ENCODE peak calls at places on chromosomes 1 and 21, in four cellular contexts. G, T, Q and J are unnamed samples.

GRCh38 chr1:109391161-109391556 is 6.6 kb downstream of the SORT1 start:
- DNase-seq in Q (no peak), T (no peak), G (no peak), J (no peak)

GRCh38 chr21:36134820-36135390 is at the start of gene CBR3:
- DNase-seq in Q (no peak), T (no peak), G (no peak), J (no peak)

GRCh38 chr1:31669786-31670582 is 25.3 kb upstream of the PEF1 start:
- DNase-seq in T (no peak), Q (peak; percentile 87), G (no peak), J (peak; percentile 47)

GRCh38 chr1:227793948-227794812 is 21.3 kb upstream of the PRSS38 start:
- DNase-seq in Q (no peak), T (peak; percentile 54), G (no peak), J (peak; percentile 90)

GRCh38 chr1:222234351-222234750 is 313.6 kb downstream of the HHIPL2 start:
- DNase-seq in G (no peak), T (no peak), Q (no peak), J (no peak)

GRCh38 chr1:72282271-72282656 is at the start of gene NEGR1:
- DNase-seq in Q (peak; percentile 54), G (no peak), T (peak; percentile 55), J (peak; percentile 61)

GRCh38 chr1:167720965-167721616 is 691 bp upstream of the MPZL1 start:
- DNase-seq in T (peak; percentile 12), G (peak; percentile 49), Q (no peak), J (peak; percentile 65)

GRCh38 chr1:1000357-1001056 is 610 bp upstream of the HES4 start:
- DNase-seq in Q (peak; percentile 85), G (peak; percentile 55), T (peak; percentile 85), J (peak; percentile 91)

GRCh38 chr1:15820478-15820877 is 13.0 kb upstream of the UQCRHL start:
- DNase-seq in Q (no peak), T (no peak), G (no peak), J (peak; percentile 31)

GRCh38 chr1:214581785-214582184 is 21.2 kb upstream of the CENPF start:
- DNase-seq in Q (no peak), T (no peak), G (no peak), J (no peak)

GRCh38 chr1:211621471-211622198 is 42.7 kb upstream of the SLC30A1 start:
- DNase-seq in G (no peak), T (no peak), Q (no peak), J (no peak)

GRCh38 chr1:194289569-194290266 is 1103.3 kb upstream of the B3GALT2 start:
- DNase-seq in Q (no peak), T (no peak), G (no peak), J (no peak)

GRCh38 chr1:212285685-212286436 is 651 bp downstream of the PPP2R5A start:
- DNase-seq in G (no peak), Q (peak; percentile 77), T (peak; percentile 47), J (peak; percentile 63)

GRCh38 chr1:26156285-26157038 is 2.4 kb upstream of the FAM110D start:
- DNase-seq in Q (no peak), T (no peak), G (no peak), J (peak; percentile 66)

GRCh38 chr1:110857964-110858948 is 14.7 kb upstream of the CD53 start:
- DNase-seq in G (no peak), T (no peak), Q (no peak), J (no peak)

GRCh38 chr1:89844236-89844807 is 23.5 kb downstream of the LRRC8D start:
- DNase-seq in T (no peak), G (no peak), Q (no peak), J (no peak)

GRCh38 chr1:3170566-3171453 is 101.8 kb downstream of the PRDM16 start:
- DNase-seq in T (peak; percentile 23), G (peak; percentile 40), Q (peak; percentile 76), J (peak; percentile 88)

GRCh38 chr1:44694863-44695478 is 20.5 kb downstream of the ARMH1 start:
- DNase-seq in G (peak; percentile 50), T (no peak), Q (no peak), J (no peak)
- H3K4me3 ChIP-seq in G (no peak overlapping the region), T (no peak overlapping the region), Q (no peak overlapping the region), J (no peak overlapping the region)

DNA sequence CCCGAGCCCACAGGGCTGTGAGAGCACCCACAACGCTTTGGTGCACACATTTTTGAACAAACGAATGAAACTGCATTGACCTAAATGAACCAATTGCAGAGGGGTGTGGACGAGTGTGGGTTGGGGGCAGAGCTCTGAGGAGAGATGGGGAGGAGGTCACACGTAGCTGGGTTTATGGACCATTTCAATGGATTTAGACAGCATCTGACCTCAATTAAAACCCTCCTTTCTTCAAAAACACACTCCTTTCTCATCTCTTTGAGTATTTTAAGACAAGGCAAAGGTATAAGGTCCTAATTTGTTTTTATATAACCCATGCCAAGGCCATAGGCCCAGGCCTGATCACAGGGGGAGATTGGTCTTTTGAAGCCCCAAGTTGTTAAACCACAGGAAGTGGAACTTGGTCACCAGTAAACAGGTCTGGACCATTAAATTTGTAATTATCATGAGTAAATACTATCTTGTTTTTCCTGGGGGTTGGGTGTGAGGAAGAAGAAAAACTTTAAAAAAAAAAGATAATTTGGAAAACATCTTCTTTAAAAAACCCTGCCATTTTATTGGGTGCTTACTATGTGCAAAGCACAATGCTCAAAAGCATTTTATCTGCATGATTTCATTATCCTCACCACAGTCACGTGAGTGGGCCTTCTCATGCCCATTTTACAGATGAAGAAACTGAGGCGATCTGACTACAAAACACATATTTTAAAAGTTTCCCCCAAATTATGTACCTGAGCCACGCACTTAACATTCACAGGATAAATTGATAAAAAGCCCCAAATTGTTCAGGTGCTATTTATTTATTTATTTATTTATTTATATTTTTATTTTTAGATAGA is 8.9 kb upstream of the INAVA start:
- DNase-seq in Q (no peak), T (no peak), G (no peak), J (no peak)
- H3K27me3 ChIP-seq in Q (no peaks in the 10 kb centered on the region), T (no peaks in the 10 kb centered on the region), G (no peaks in the 10 kb centered on the region), J (no peaks in the 10 kb centered on the region)

GRCh38 chr1:198678301-198678836 is 39.5 kb downstream of the PTPRC start:
- DNase-seq in T (no peak), Q (no peak), G (no peak), J (no peak)
- H3K36me3 ChIP-seq in T (no peaks in the 10 kb centered on the region), Q (no peaks in the 10 kb centered on the region), G (no peaks in the 10 kb centered on the region), J (no peaks in the 10 kb centered on the region)

DNA sequence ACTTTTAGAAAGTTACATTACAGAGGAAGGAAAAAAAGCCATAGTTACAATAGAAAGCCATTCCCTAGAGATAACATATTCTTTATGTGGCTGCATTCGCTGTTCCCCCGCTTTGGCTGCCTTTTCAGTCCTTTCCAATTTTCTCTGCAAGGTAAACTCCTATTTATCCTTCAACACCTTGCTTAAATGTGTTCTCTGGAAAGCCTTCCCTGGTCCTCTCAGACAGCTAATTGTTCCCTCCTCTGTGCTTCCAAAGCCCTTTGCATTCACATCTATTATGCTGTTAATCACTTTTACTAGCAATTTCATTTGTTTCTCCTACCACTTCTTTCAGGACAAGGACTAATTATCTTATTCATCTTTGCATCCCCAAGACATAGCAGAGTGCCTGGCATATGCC is 1.6 kb downstream of the PHC2 start:
- DNase-seq in Q (no peak), T (no peak), G (no peak), J (no peak)
- H3K4me3 ChIP-seq in Q (no peak overlapping the region), T (no peak overlapping the region), G (no peak overlapping the region), J (no peak overlapping the region)

DNA sequence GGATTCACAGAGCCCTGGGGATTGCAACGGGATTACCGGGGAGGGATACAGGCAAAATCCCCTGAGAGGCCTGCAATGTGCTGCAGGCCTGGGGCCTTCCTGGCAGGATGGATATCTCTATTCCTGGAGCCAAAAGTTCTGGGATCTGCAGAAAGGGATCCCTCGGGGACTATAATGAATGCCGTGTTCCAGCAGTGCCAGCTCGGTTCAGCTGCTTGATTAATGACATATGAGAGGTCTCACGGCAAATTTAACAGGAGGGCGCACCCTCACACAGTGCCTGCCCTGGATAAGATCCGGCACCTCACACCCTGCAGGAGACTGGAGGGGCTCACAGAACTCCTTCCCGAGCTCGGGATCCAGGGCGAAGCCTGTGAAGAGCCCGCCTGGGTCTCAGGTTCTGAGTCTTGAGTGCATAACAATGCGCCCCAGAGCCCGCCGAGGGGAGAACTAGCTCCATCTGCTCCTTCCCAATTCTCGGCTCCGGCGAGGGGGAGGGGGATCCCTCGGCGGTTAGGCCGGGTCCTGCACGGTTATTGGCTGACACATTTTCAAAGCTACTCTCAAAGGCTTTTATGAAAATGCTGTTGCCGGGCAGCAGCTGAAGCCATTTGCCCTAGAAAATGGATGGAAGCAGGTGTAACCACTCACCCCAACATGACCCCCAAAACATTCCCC is 15.4 kb upstream of the RGS8 start:
- DNase-seq in G (no peak), T (peak; percentile 35), Q (no peak), J (peak; percentile 3)
- H3K27me3 ChIP-seq in G (peaks cover 25% of the 10 kb centered on the region), T (no peaks in the 10 kb centered on the region), Q (no peaks in the 10 kb centered on the region), J (no peaks in the 10 kb centered on the region)

GRCh38 chr1:243281672-243282071 is 25.8 kb downstream of the SDCCAG8 start:
- DNase-seq in Q (no peak), G (no peak), T (no peak), J (no peak)

GRCh38 chr1:243286409-243287127 is 30.7 kb downstream of the SDCCAG8 start:
- DNase-seq in G (no peak), T (no peak), Q (no peak), J (no peak)

GRCh38 chr1:243275316-243275715 is 19.5 kb downstream of the SDCCAG8 start:
- DNase-seq in G (no peak), Q (no peak), T (no peak), J (no peak)

DNA sequence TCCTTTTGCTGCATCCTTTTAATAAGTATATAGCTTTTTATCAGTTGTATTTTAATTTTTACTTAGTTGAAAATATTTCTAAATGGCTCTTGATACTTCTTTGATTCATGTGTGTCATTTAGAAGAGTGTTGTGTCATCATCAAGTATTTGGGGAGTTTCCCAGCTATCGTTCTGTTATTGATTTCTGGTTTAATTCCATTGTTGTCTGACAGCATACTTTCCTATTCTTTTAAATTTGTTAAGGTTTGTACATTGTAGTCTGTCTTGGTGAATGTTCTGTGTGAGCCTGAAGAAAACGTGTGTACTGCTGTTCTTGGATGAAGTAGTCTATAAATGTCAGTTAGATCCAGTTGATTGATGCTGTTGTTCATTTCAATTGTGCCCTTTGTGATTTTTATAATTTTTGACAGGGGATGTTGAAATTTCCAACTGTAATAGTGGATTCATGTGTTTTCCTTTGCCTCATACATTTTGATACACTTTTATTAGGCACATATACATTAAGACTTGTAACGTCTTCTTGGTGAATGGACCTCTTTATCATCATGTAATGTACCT is 24.8 kb downstream of the SDCCAG8 start:
- DNase-seq in T (no peak), G (no peak), Q (no peak), J (no peak)
- H3K36me3 ChIP-seq in T (peaks cover 23% of the 10 kb centered on the region), G (no peaks in the 10 kb centered on the region), Q (peaks cover 4% of the 10 kb centered on the region), J (peaks cover 4% of the 10 kb centered on the region)

GRCh38 chr1:200035397-200035955 is 8.0 kb downstream of the NR5A2 start:
- DNase-seq in G (no peak), T (peak; percentile 27), Q (no peak), J (no peak)
- H3K4me3 ChIP-seq in G (no peak overlapping the region), T (peak overlapping the region; percentile 10), Q (peak overlapping the region; percentile 20), J (no peak overlapping the region)